ENCODE peak calls at places on chromosomes 11 and 22, in ten cellular contexts. D, Q, S, R, A, O, F, P, L and G are unnamed samples.

GRCh38 chr22:49738566-49738965 is 89.1 kb downstream of the BRD1 start:
- DNase-seq in S (no peak), D (peak; percentile 19), Q (no peak), O (no peak), A (no peak), R (no peak), F (no peak), P (no peak), L (no peak), G (no peak)

GRCh38 chr11:75400110-75400865 is 970 bp downstream of the RPS3 start:
- DNase-seq in R (no peak), F (no peak), A (peak; percentile 41), Q (no peak), S (no peak), L (no peak), P (no peak), O (no peak), D (no peak), G (no peak)

GRCh38 chr11:58625826-58626460 is 3.5 kb downstream of the CNTF start:
- DNase-seq in F (no peak), P (no peak), D (no peak), L (no peak), O (peak; percentile 71), S (no peak), A (no peak), Q (no peak), R (no peak), G (no peak)

GRCh38 chr22:23503142-23503541 is 76.9 kb downstream of the IGLL1 start:
- DNase-seq in F (no peak), R (no peak), S (no peak), P (no peak), Q (no peak), A (no peak), D (no peak), O (no peak), L (no peak), G (no peak)

GRCh38 chr11:60785806-60786361 is 751 bp downstream of the MS4A10 start:
- DNase-seq in F (no peak), O (peak; percentile 18), L (no peak), P (no peak), Q (no peak), A (no peak), R (no peak), S (no peak), D (no peak), G (no peak)

GRCh38 chr11:116990061-116990473 is 108.2 kb downstream of the SIK3 start:
- DNase-seq in L (no peak), Q (no peak), O (peak; percentile 96), R (no peak), A (no peak), F (no peak), P (no peak), D (no peak), S (no peak), G (no peak)

GRCh38 chr11:103699216-103699615 is 337.2 kb upstream of the DDI1 start:
- DNase-seq in A (no peak), D (no peak), R (no peak), S (no peak), L (no peak), O (peak; percentile 6), F (no peak), P (no peak), Q (no peak), G (no peak)

GRCh38 chr22:29856496-29856895 is 18.4 kb upstream of the ASCC2 start:
- DNase-seq in L (no peak), O (no peak), S (no peak), R (no peak), P (no peak), F (no peak), D (no peak), A (no peak), Q (no peak), G (no peak)

GRCh38 chr22:28768701-28769393 is 3.6 kb upstream of the CCDC117 start:
- DNase-seq in O (no peak), P (no peak), Q (no peak), A (no peak), F (no peak), L (no peak), D (no peak), S (no peak), R (no peak), G (no peak)

GRCh38 chr11:60887531-60887930 is 18.9 kb downstream of the PRPF19 start:
- DNase-seq in D (peak; percentile 61), S (peak; percentile 31), F (peak; percentile 69), Q (peak; percentile 47), O (peak; percentile 10), R (no peak), A (no peak), L (peak; percentile 57), P (no peak), G (peak; percentile 12)

GRCh38 chr22:50101870-50102565 is 12.2 kb downstream of the MOV10L1 start:
- DNase-seq in A (no peak), Q (no peak), P (no peak), O (no peak), R (no peak), L (peak; percentile 3), F (no peak), D (no peak), S (no peak), G (no peak)

GRCh38 chr11:74013141-74013540 is 4.3 kb upstream of the UCP3 start:
- DNase-seq in Q (no peak), F (no peak), S (no peak), O (no peak), L (no peak), R (no peak), D (no peak), A (no peak), P (no peak), G (no peak)

GRCh38 chr11:55357560-55358184 is 10.1 kb upstream of the OR4A15 start:
- DNase-seq in O (no peak), R (no peak), D (no peak), A (no peak), S (no peak), Q (no peak), P (no peak), F (no peak), L (no peak), G (no peak)

GRCh38 chr11:35969089-35970046 is 25.5 kb downstream of the LDLRAD3 start:
- DNase-seq in R (no peak), L (no peak), Q (no peak), S (no peak), A (no peak), F (peak; percentile 54), O (no peak), P (no peak), D (peak; percentile 78), G (no peak)

GRCh38 chr22:17941501-17942406 is 82.6 kb downstream of the MICAL3 start:
- DNase-seq in A (no peak), L (no peak), D (no peak), F (no peak), S (no peak), R (no peak), O (no peak), Q (no peak), P (no peak), G (no peak)

GRCh38 chr22:43887391-43887790 is 4.4 kb downstream of the PNPLA5 start:
- DNase-seq in P (no peak), L (no peak), F (no peak), S (no peak), A (no peak), D (no peak), O (no peak), R (no peak), Q (no peak), G (no peak)

GRCh38 chr11:121031167-121031566 is 7.3 kb downstream of the TBCEL start:
- DNase-seq in A (no peak), L (no peak), F (no peak), S (no peak), D (no peak), R (no peak), O (no peak), Q (no peak), P (no peak), G (no peak)

GRCh38 chr11:72824020-72824419 is 9.8 kb downstream of the ATG16L2 start:
- DNase-seq in F (no peak), A (no peak), L (no peak), O (no peak), D (no peak), Q (no peak), P (no peak), R (no peak), S (no peak), G (no peak)

GRCh38 chr22:46649176-46650077 is 29.2 kb downstream of the GRAMD4 start:
- DNase-seq in S (no peak), D (peak; percentile 39), A (no peak), F (no peak), Q (no peak), R (no peak), O (no peak), P (no peak), L (no peak), G (no peak)

GRCh38 chr11:116852261-116853125 is 15.1 kb upstream of the APOA1 start:
- DNase-seq in R (no peak), D (no peak), A (no peak), Q (no peak), S (no peak), O (peak; percentile 49), L (no peak), F (no peak), P (no peak), G (no peak)

GRCh38 chr22:46132830-46133587 is 17.3 kb upstream of the PPARA start:
- DNase-seq in Q (no peak), L (no peak), S (no peak), A (no peak), O (no peak), D (no peak), P (peak; percentile 18), R (no peak), F (no peak), G (no peak)

GRCh38 chr11:115820026-115820425 is 315.8 kb upstream of the CADM1 start:
- DNase-seq in Q (no peak), S (no peak), R (no peak), O (no peak), P (no peak), D (no peak), F (no peak), A (no peak), L (no peak), G (no peak)

GRCh38 chr11:93858376-93858775 is 8.0 kb upstream of the VSTM5 start:
- DNase-seq in O (no peak), D (no peak), P (no peak), R (no peak), Q (no peak), L (no peak), S (no peak), A (no peak), F (no peak), G (no peak)

GRCh38 chr11:76823481-76824028 is 37.2 kb upstream of the ACER3 start:
- DNase-seq in F (no peak), A (no peak), S (no peak), D (no peak), R (no peak), O (peak; percentile 79), Q (no peak), P (no peak), L (no peak), G (no peak)

GRCh38 chr22:42805016-42805997 is 51.8 kb downstream of the ARFGAP3 start:
- DNase-seq in Q (no peak), P (no peak), R (peak; percentile 13), F (no peak), D (peak; percentile 89), A (no peak), O (no peak), S (no peak), L (no peak), G (no peak)

GRCh38 chr11:67397986-67398660 is 3.5 kb downstream of the PPP1CA start:
- DNase-seq in S (no peak), Q (no peak), P (no peak), R (no peak), O (no peak), A (no peak), F (no peak), D (no peak), L (no peak), G (no peak)

GRCh38 chr11:102546427-102546826 is 15.9 kb upstream of the MMP7 start:
- DNase-seq in F (no peak), O (no peak), R (no peak), Q (no peak), P (no peak), L (no peak), A (peak; percentile 28), S (no peak), D (no peak), G (peak; percentile 63)

GRCh38 chr11:21040615-21041014 is 371.2 kb downstream of the NELL1 start:
- DNase-seq in F (no peak), L (no peak), A (no peak), D (no peak), S (no peak), O (no peak), R (no peak), Q (no peak), P (no peak), G (no peak)